ENCODE peak calls at places on chromosomes 7 and 10, in four cellular contexts. K is K562, N is GM12878, D is HepG2. P is an unnamed sample.

GRCh38 chr10:48548531-48549135 is 56.2 kb downstream of the ARHGAP22 start:
- DNase-seq in K (no peak), N (no peak), D (no peak), P (no peak)

GRCh38 chr7:480531-481218 is 39.0 kb downstream of the PDGFA start:
- DNase-seq in K (peak), N (no peak), D (no peak), P (no peak)

GRCh38 chr7:27810186-27810585 is 70.2 kb downstream of the TAX1BP1 start:
- DNase-seq in K (no peak), N (no peak), D (no peak), P (no peak)

GRCh38 chr7:151697515-151697895 is 177.8 kb upstream of the RHEB start:
- DNase-seq in K (no peak), N (no peak), D (no peak), P (no peak)

GRCh38 chr10:49539320-49539885 is 482 bp upstream of the ERCC6 start:
- DNase-seq in K (peak), N (no peak), D (peak), P (peak)

GRCh38 chr10:43026039-43026973 is 50.6 kb upstream of the RET start:
- DNase-seq in K (no peak), N (no peak), D (no peak), P (no peak)

GRCh38 chr10:113733635-113734034 is 17.8 kb upstream of the PLEKHS1 start:
- DNase-seq in K (no peak), N (no peak), D (no peak), P (no peak)

GRCh38 chr10:75772153-75772887 is 340.9 kb downstream of the LRMDA start:
- DNase-seq in K (no peak), N (no peak), D (no peak), P (no peak)

GRCh38 chr10:22217842-22218241 is at the start of gene EBLN1:
- DNase-seq in K (no peak), N (no peak), D (no peak), P (no peak)

GRCh38 chr10:22218448-22218847 is 633 bp upstream of the EBLN1 start:
- DNase-seq in K (no peak), N (no peak), D (peak), P (no peak)

GRCh38 chr10:22222236-22223190 is 4.7 kb upstream of the EBLN1 start:
- DNase-seq in K (no peak), N (no peak), D (no peak), P (no peak)

GRCh38 chr10:22219308-22219707 is 1.5 kb upstream of the EBLN1 start:
- DNase-seq in K (no peak), N (no peak), D (no peak), P (no peak)
- TF ChIP-seq TAF1 in K (no peak), N (no peak), D (no peak), P (no peak)

DNA sequence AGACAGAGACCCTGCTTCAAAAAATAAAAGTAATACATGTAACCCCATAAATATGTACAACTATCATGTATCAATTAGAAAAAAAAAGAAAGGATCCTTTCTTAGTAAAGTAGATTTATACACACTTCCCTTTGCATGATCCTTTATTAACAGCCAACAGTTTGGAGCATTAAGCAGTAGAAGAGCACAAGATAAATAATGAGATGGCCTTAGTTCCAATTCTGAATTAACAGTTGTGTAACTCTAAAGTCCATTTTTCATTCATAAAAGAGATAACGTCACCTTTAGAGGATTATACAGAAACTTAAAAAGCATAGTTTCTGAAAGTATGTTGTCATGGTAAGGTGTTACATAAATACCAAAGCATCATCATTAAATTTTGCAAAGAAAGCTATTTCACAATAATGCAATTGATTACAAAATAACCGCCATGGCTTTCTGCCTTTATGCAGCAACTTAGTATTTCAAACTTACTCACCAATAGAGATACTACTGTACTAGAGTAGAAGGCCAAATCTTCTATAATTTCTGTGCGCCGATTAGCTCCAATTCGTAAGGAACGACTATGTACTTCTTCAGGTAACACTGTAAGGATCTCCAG is 40.3 kb downstream of the TNPO3 start:
- DNase-seq in K (no peak), N (no peak), D (no peak), P (no peak)
- TF ChIP-seq TAF1 in K (no peak), N (no peak), D (no peak), P (no peak)

GRCh38 chr7:22433710-22434460 is 66.1 kb downstream of the STEAP1B start:
- DNase-seq in K (peak), N (no peak), D (peak), P (no peak)
- TF ChIP-seq TAF1 in K (no peak), N (no peak), D (no peak), P (no peak)

DNA sequence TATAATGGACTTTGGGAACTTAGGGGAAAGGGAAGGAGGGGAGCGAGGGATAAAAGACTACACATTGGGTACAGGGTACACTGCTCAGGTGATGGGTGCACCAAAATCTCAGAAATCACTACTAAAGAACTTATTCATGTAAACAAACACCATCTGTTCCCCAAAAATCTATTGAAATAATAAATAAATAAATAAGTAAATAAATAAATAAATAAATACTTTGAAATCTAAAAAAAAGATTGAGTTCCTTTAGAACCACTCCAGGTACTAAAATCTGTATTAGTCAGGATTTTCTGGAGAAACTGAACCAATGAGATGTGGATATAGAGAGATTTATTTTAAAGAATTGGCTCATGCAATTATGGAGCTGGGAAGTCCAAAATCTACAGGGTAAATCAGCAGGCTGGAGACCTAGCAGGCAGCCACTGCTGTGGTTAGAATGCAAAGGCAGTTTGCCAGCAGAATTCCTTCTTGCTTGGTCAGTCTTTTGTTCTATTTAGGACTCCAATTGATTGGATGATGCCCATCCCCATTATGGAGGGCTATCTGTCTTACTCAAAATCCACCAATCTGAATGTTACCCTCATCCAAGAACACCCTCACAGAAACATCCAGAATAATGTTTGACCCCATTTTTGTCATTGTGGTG is 8.9 kb downstream of the IGFBP1 start:
- DNase-seq in K (no peak), N (no peak), D (no peak), P (no peak)
- TF ChIP-seq TAF1 in K (no peak), N (no peak), D (no peak), P (no peak)

GRCh38 chr7:46933596-46933995 is 648.3 kb downstream of the TNS3 start:
- DNase-seq in K (no peak), N (no peak), D (no peak), P (no peak)
- TF ChIP-seq TAF1 in K (no peak), N (no peak), D (no peak), P (no peak)

GRCh38 chr7:115008465-115009114 is 86.7 kb downstream of the MDFIC start:
- DNase-seq in K (no peak), N (no peak), D (no peak), P (no peak)
- TF ChIP-seq TAF1 in K (no peak), N (no peak), D (no peak), P (no peak)

GRCh38 chr7:84949067-84949466 is 237.8 kb downstream of the SEMA3D start:
- DNase-seq in K (no peak), N (no peak), D (no peak), P (no peak)

GRCh38 chr7:84949501-84949900 is 237.4 kb downstream of the SEMA3D start:
- DNase-seq in K (no peak), N (no peak), D (no peak), P (no peak)

GRCh38 chr7:84946549-84946948 is 240.3 kb downstream of the SEMA3D start:
- DNase-seq in K (peak), N (no peak), D (no peak), P (no peak)

GRCh38 chr7:84950836-84951235 is 236.0 kb downstream of the SEMA3D start:
- DNase-seq in K (no peak), N (no peak), D (no peak), P (no peak)

DNA sequence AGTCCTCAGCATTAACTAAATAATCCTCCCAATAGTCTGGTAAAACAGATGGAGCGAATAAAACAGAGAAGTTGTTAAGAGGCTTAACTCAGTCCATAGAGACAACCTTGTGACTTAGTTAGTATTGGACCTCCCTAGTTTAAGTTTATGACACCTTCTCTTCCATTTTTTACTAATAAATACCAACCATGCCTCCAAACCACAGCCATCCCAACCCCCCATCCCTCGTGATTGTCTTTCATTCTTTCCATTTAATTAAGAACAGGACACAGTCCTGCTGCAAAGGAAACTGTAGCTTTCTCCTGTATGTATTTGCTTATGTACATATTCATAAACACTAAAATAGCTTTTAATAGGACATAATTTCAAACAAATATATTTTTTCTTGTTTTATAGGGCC is 238.2 kb downstream of the SEMA3D start:
- DNase-seq in K (no peak), N (no peak), D (no peak), P (no peak)
- TF ChIP-seq TAF1 in K (no peak), N (no peak), D (no peak), P (no peak)

GRCh38 chr10:110244550-110244949 is 37.1 kb downstream of the MXI1 start:
- DNase-seq in K (no peak), N (no peak), D (no peak), P (no peak)
- TF ChIP-seq TAF1 in K (no peak), N (no peak), D (no peak), P (no peak)